ENCODE peak calls at places on chromosomes 4 and X, in seven cellular contexts. One of them, this sample, is unnamed.

GRCh38 chr4:61397174-61397573 is 197.0 kb downstream of the ADGRL3 start:
- DNase-seq in CD4-positive, alpha-beta T cell: no peak
- DNase-seq in psoas muscle: no peak
- DNase-seq in A549: no peak
- DNase-seq in body of pancreas: no peak
- DNase-seq in uterus: no peak
- DNase-seq in tibial nerve: no peak
- DNase-seq in this sample: no peak

GRCh38 chr4:25857403-25857802 is 5.4 kb downstream of the SEL1L3 start:
- DNase-seq in CD4-positive, alpha-beta T cell: no peak
- DNase-seq in psoas muscle: no peak
- DNase-seq in A549: peak; percentile 25
- DNase-seq in body of pancreas: no peak
- DNase-seq in uterus: no peak
- DNase-seq in tibial nerve: no peak
- DNase-seq in this sample: no peak

GRCh38 chr4:89868261-89868660 is 26.4 kb upstream of the MMRN1 start:
- DNase-seq in CD4-positive, alpha-beta T cell: no peak
- DNase-seq in psoas muscle: no peak
- DNase-seq in A549: no peak
- DNase-seq in body of pancreas: no peak
- DNase-seq in uterus: no peak
- DNase-seq in tibial nerve: no peak
- DNase-seq in this sample: no peak

GRCh38 chr4:151174784-151175183 is 75.4 kb downstream of the RPS3A start:
- DNase-seq in CD4-positive, alpha-beta T cell: no peak
- DNase-seq in psoas muscle: no peak
- DNase-seq in A549: no peak
- DNase-seq in body of pancreas: no peak
- DNase-seq in uterus: no peak
- DNase-seq in tibial nerve: no peak
- DNase-seq in this sample: no peak

GRCh38 chr4:42768125-42768748 is 111.3 kb upstream of the ATP8A1 start:
- DNase-seq in CD4-positive, alpha-beta T cell: no peak
- DNase-seq in psoas muscle: no peak
- DNase-seq in A549: no peak
- DNase-seq in body of pancreas: no peak
- DNase-seq in uterus: no peak
- DNase-seq in tibial nerve: no peak
- DNase-seq in this sample: no peak

GRCh38 chr4:8697826-8698225 is 105.3 kb downstream of the CPZ start:
- DNase-seq in CD4-positive, alpha-beta T cell: no peak
- DNase-seq in psoas muscle: no peak
- DNase-seq in A549: no peak
- DNase-seq in body of pancreas: peak; percentile 0
- DNase-seq in uterus: no peak
- DNase-seq in tibial nerve: no peak
- DNase-seq in this sample: no peak

GRCh38 chr4:177012918-177013545 is 220.3 kb upstream of the VEGFC start:
- DNase-seq in CD4-positive, alpha-beta T cell: no peak
- DNase-seq in psoas muscle: no peak
- DNase-seq in A549: no peak
- DNase-seq in body of pancreas: no peak
- DNase-seq in uterus: no peak
- DNase-seq in tibial nerve: no peak
- DNase-seq in this sample: no peak

GRCh38 chr4:110480031-110480549 is 4.1 kb downstream of the ENPEP start:
- DNase-seq in CD4-positive, alpha-beta T cell: no peak
- DNase-seq in psoas muscle: no peak
- DNase-seq in A549: no peak
- DNase-seq in body of pancreas: no peak
- DNase-seq in uterus: peak; percentile 36
- DNase-seq in tibial nerve: no peak
- DNase-seq in this sample: no peak

GRCh38 chrX:24629701-24630100 is 17.4 kb downstream of the PCYT1B start:
- DNase-seq in CD4-positive, alpha-beta T cell: no peak
- DNase-seq in psoas muscle: no peak
- DNase-seq in A549: no peak
- DNase-seq in body of pancreas: no peak
- DNase-seq in uterus: no peak
- DNase-seq in tibial nerve: no peak
- DNase-seq in this sample: no peak

GRCh38 chr4:123640824-123641223 is 244.2 kb downstream of the SPRY1 start:
- DNase-seq in CD4-positive, alpha-beta T cell: no peak
- DNase-seq in psoas muscle: no peak
- DNase-seq in A549: no peak
- DNase-seq in body of pancreas: no peak
- DNase-seq in uterus: no peak
- DNase-seq in tibial nerve: no peak
- DNase-seq in this sample: no peak

GRCh38 chr4:14918336-14918735 is 83.9 kb upstream of the CPEB2 start:
- DNase-seq in CD4-positive, alpha-beta T cell: no peak
- DNase-seq in psoas muscle: no peak
- DNase-seq in A549: no peak
- DNase-seq in body of pancreas: no peak
- DNase-seq in uterus: no peak
- DNase-seq in tibial nerve: no peak
- DNase-seq in this sample: no peak

GRCh38 chrX:19879742-19880378 is 7.5 kb downstream of the SH3KBP1 start:
- DNase-seq in CD4-positive, alpha-beta T cell: no peak
- DNase-seq in psoas muscle: no peak
- DNase-seq in A549: no peak
- DNase-seq in body of pancreas: no peak
- DNase-seq in uterus: no peak
- DNase-seq in tibial nerve: no peak
- DNase-seq in this sample: no peak

GRCh38 chrX:6738518-6739470 is 203.9 kb upstream of the VCX3A start:
- DNase-seq in CD4-positive, alpha-beta T cell: no peak
- DNase-seq in psoas muscle: no peak
- DNase-seq in A549: no peak
- DNase-seq in body of pancreas: no peak
- DNase-seq in uterus: no peak
- DNase-seq in tibial nerve: no peak
- DNase-seq in this sample: no peak

DNA sequence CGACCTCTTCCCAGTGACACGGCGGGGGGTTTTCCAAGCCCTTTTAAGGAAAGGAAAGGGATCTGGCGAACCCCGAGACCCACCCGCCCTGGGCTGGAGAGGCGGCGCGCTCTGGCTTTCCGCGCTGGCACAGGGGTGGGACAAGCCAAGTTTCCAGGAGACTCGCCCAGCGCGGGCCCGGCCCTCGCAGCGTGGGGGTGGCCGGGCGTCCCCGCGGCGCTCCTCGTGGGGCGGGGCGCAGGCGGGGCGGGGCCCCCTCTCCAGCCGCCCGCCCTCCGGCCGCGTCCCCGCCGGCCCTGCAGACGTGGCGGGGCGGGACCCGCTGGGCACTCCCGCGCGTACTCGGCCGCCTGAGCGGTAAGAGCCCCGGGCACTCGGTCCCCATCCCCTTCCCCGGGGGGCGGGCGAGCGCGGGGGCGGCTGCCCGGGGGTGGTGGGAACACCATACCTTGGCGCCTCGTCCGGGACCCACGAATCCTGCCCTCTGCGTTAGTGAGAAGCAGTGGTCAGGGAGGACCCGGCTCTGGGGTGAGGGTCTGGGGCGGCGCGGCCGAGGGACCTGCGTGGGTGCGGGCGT is at the start of gene FAM114A1:
- DNase-seq in CD4-positive, alpha-beta T cell: no peak
- DNase-seq in psoas muscle: peak; percentile 90
- DNase-seq in A549: peak; percentile 68
- DNase-seq in body of pancreas: peak; percentile 82
- DNase-seq in uterus: peak; percentile 83
- DNase-seq in tibial nerve: peak; percentile 62
- DNase-seq in this sample: peak; percentile 80
- H3K27ac ChIP-seq in CD4-positive, alpha-beta T cell: no peak within 1 kb of the TSS
- H3K27ac ChIP-seq in psoas muscle: peak within 1 kb of the TSS; percentile 92
- H3K27ac ChIP-seq in A549: peak within 1 kb of the TSS; percentile 83
- H3K27ac ChIP-seq in body of pancreas: peak within 1 kb of the TSS; percentile 82
- H3K27ac ChIP-seq in uterus: peak within 1 kb of the TSS; percentile 96
- H3K27ac ChIP-seq in tibial nerve: peak within 1 kb of the TSS; percentile 94
- H3K27ac ChIP-seq in this sample: peak within 1 kb of the TSS; percentile 79

DNA sequence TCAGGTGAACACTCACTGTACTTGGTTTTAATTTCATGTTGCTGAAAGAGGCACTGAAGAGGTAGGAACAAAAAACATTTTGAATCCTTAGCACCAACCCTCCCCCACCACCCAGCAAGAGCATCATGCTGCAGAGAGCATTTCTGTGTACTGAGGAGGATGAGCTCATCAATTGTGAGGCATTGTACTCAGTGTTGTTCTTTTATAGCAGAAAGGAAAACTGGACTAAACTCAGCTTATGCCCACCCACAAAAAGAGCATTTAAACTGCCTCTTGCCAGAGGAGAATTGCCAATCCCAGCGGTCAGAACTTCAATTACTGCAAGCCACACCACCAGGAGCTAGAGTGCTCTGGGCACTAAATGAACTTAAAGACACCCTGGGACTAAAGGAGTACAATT is 280.8 kb upstream of the KLHL4 start:
- DNase-seq in CD4-positive, alpha-beta T cell: no peak
- DNase-seq in psoas muscle: no peak
- DNase-seq in A549: no peak
- DNase-seq in body of pancreas: no peak
- DNase-seq in uterus: no peak
- DNase-seq in tibial nerve: no peak
- DNase-seq in this sample: no peak
- H3K27ac ChIP-seq in CD4-positive, alpha-beta T cell: no peak overlapping the region
- H3K27ac ChIP-seq in psoas muscle: no peak overlapping the region
- H3K27ac ChIP-seq in A549: no peak overlapping the region
- H3K27ac ChIP-seq in body of pancreas: no peak overlapping the region
- H3K27ac ChIP-seq in uterus: no peak overlapping the region
- H3K27ac ChIP-seq in tibial nerve: no peak overlapping the region
- H3K27ac ChIP-seq in this sample: no peak overlapping the region

GRCh38 chrX:111465664-111466063 is 45.8 kb upstream of the SERTM2 start:
- DNase-seq in CD4-positive, alpha-beta T cell: no peak
- DNase-seq in psoas muscle: no peak
- DNase-seq in A549: no peak
- DNase-seq in body of pancreas: no peak
- DNase-seq in uterus: no peak
- DNase-seq in tibial nerve: no peak
- DNase-seq in this sample: no peak
- H3K27ac ChIP-seq in CD4-positive, alpha-beta T cell: no peak overlapping the region
- H3K27ac ChIP-seq in psoas muscle: no peak overlapping the region
- H3K27ac ChIP-seq in A549: no peak overlapping the region
- H3K27ac ChIP-seq in body of pancreas: no peak overlapping the region
- H3K27ac ChIP-seq in uterus: no peak overlapping the region
- H3K27ac ChIP-seq in tibial nerve: no peak overlapping the region
- H3K27ac ChIP-seq in this sample: no peak overlapping the region

DNA sequence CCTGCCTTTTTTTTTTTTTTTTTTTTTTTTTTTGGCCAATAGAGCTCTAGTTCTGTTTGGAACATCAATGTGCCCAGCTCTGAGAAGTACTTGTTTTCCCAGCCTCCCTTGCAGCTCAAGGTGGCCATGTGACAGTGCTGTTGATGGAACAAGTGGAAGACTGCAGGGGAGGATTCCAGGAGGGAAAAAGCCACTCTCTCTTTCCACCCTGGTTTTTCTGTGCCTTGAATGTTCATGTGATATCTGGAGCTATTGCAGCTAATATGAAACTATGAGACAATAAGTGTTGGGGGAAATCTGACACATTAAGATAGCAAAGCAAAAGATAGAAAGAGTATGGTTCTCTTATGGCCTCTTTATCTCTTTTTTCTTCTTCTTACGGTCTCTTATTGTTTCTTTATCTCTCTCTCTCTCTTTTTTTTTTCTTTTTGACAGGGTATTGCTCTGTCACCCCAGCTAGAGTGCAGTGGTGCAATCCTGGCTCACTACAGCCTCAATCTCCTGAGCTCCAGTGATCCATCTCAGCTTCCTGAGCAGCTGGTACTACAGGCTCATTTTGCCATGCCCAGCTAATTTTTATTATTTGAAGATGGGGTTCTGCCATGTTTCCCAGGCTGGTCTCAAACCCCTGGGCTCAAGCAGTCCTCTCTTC is 192.0 kb upstream of the LNX1 start:
- DNase-seq in CD4-positive, alpha-beta T cell: no peak
- DNase-seq in psoas muscle: no peak
- DNase-seq in A549: no peak
- DNase-seq in body of pancreas: no peak
- DNase-seq in uterus: no peak
- DNase-seq in tibial nerve: no peak
- DNase-seq in this sample: no peak
- H3K27ac ChIP-seq in CD4-positive, alpha-beta T cell: no peak overlapping the region
- H3K27ac ChIP-seq in psoas muscle: no peak overlapping the region
- H3K27ac ChIP-seq in A549: peak overlapping the region; percentile 24
- H3K27ac ChIP-seq in body of pancreas: no peak overlapping the region
- H3K27ac ChIP-seq in uterus: no peak overlapping the region
- H3K27ac ChIP-seq in tibial nerve: no peak overlapping the region
- H3K27ac ChIP-seq in this sample: no peak overlapping the region

DNA sequence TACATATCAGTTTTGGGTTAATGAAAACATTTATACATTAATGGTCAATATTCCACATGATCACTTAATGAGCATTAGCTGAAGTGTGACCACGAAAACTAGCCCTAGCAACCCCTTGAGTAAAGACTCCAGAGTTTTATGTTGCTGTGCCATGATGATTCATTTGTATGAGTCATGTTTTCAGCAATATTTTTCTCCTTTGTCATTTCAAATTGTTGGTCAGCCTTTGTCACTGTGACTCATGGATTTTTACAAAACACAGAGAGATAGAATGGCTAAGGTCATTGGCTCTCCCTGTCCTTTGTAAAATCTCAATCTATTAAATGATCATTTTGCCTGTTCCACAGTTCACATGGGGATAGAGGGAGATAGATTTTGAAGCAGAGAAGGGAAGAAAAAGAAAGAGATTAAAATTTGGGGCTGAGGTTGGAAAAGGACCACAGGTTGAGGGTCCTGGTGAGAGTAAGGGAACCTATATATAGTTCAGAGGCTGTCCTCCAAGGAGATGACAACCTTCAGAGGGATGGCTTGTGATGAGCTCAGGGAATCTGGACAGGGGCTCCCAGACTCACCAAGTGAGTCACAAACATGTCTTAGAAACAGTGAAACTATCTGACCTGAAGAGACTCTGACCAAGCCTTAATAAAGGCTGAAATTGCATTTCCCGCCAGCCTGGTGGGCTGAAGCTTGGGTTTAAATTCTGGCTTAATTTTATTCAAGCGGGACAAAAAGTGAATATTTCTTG is 25.6 kb downstream of the NR0B1 start:
- DNase-seq in CD4-positive, alpha-beta T cell: no peak
- DNase-seq in psoas muscle: no peak
- DNase-seq in A549: peak; percentile 93
- DNase-seq in body of pancreas: no peak
- DNase-seq in uterus: no peak
- DNase-seq in tibial nerve: no peak
- DNase-seq in this sample: no peak
- H3K27ac ChIP-seq in CD4-positive, alpha-beta T cell: no peak overlapping the region
- H3K27ac ChIP-seq in psoas muscle: no peak overlapping the region
- H3K27ac ChIP-seq in A549: peak overlapping the region; percentile 96
- H3K27ac ChIP-seq in body of pancreas: no peak overlapping the region
- H3K27ac ChIP-seq in uterus: no peak overlapping the region
- H3K27ac ChIP-seq in tibial nerve: no peak overlapping the region
- H3K27ac ChIP-seq in this sample: no peak overlapping the region

GRCh38 chr4:169070071-169070894 is 60.2 kb upstream of the CBR4 start:
- DNase-seq in CD4-positive, alpha-beta T cell: no peak
- DNase-seq in psoas muscle: no peak
- DNase-seq in A549: peak; percentile 74
- DNase-seq in body of pancreas: peak; percentile 25
- DNase-seq in uterus: peak; percentile 46
- DNase-seq in tibial nerve: no peak
- DNase-seq in this sample: peak; percentile 52
- H3K27ac ChIP-seq in CD4-positive, alpha-beta T cell: no peak overlapping the region
- H3K27ac ChIP-seq in psoas muscle: peak overlapping the region; percentile 30
- H3K27ac ChIP-seq in A549: peak overlapping the region; percentile 73
- H3K27ac ChIP-seq in body of pancreas: peak overlapping the region; percentile 46
- H3K27ac ChIP-seq in uterus: no peak overlapping the region
- H3K27ac ChIP-seq in tibial nerve: peak overlapping the region; percentile 17
- H3K27ac ChIP-seq in this sample: no peak overlapping the region

This sample was measured in lung.